ENCODE peak calls at places on chromosomes 1 and 21, in seven cellular contexts. Q is MV-4-11; Y is AG04449; X is activated CD4-positive, alpha-beta T cell treated with anti-CD3 and anti-CD28 coated beads, Interleukin-2, amount 50 U/mL, for 4 hours; P is fibroblast of the conjunctiva; V is stimulated activated CD4-positive, alpha-beta T cell treated with anti-CD3 and anti-CD28 coated beads, TNF-alpha, amount 100 ng/mL, for 1 hour; H is GM12878. J is an unnamed sample.

GRCh38 chr1:179105393-179105792 is 23.5 kb downstream of the TOR3A start:
- DNase-seq in Q (no peak), Y (no peak), X (no peak), P (no peak), V (no peak), H (no peak), J (no peak)

GRCh38 chr1:205102404-205102803 is 18.1 kb upstream of the TMEM81 start:
- DNase-seq in Q (no peak), Y (no peak), X (no peak), P (no peak), V (no peak), H (no peak), J (no peak)

GRCh38 chr1:45322486-45323040 is 4.1 kb upstream of the HPDL start:
- DNase-seq in Q (no peak), Y (no peak), X (no peak), P (no peak), V (no peak), H (no peak), J (no peak)

GRCh38 chr1:3908886-3909517 is 8.9 kb upstream of the C1orf174 start:
- DNase-seq in Q (no peak), Y (no peak), X (no peak), P (no peak), V (no peak), H (no peak), J (no peak)

GRCh38 chr1:15736035-15736665 is at the start of gene SLC25A34:
- DNase-seq in Q (no peak), Y (no peak), X (no peak), P (no peak), V (no peak), H (no peak), J (no peak)

GRCh38 chr1:54837002-54837853 is 36.1 kb upstream of the TTC22 start:
- DNase-seq in Q (no peak), Y (no peak), X (no peak), P (no peak), V (no peak), H (no peak), J (no peak)

GRCh38 chr1:1264868-1265272 is 8.8 kb downstream of the UBE2J2 start:
- DNase-seq in Q (no peak), Y (peak), X (no peak), P (peak), V (no peak), H (no peak), J (no peak)

GRCh38 chr1:220243947-220244346 is 28.3 kb downstream of the RAB3GAP2 start:
- DNase-seq in Q (peak), Y (no peak), X (no peak), P (no peak), V (no peak), H (no peak), J (no peak)

GRCh38 chr21:35943752-35944151 is 116.6 kb downstream of the SETD4 start:
- DNase-seq in Q (no peak), Y (no peak), X (no peak), P (no peak), V (no peak), H (no peak), J (no peak)

GRCh38 chr1:246602194-246602593 is 35.9 kb downstream of the CNST start:
- DNase-seq in Q (peak), Y (no peak), X (no peak), P (no peak), V (no peak), H (no peak), J (no peak)

GRCh38 chr1:99662581-99663208 is 16.8 kb downstream of the PALMD start:
- DNase-seq in Q (no peak), Y (peak), X (no peak), P (peak), V (no peak), H (no peak), J (no peak)

GRCh38 chr1:77797991-77798390 is 18.5 kb downstream of the MIGA1 start:
- DNase-seq in Q (no peak), Y (no peak), X (no peak), P (no peak), V (no peak), H (no peak), J (no peak)

GRCh38 chr1:2783069-2783434 is 18.4 kb downstream of the TTC34 start:
- DNase-seq in Q (no peak), Y (no peak), X (no peak), P (no peak), V (no peak), H (no peak), J (no peak)

GRCh38 chr1:24586970-24587820 is 31.3 kb downstream of the NCMAP start:
- DNase-seq in Q (peak), Y (peak), X (peak), P (peak), V (peak), H (no peak), J (peak)

GRCh38 chr1:42942444-42942843 is 16.2 kb downstream of the SLC2A1 start:
- DNase-seq in Q (peak), Y (no peak), X (no peak), P (no peak), V (no peak), H (no peak), J (no peak)

GRCh38 chr1:184892116-184892515 is 82.2 kb downstream of the NIBAN1 start:
- DNase-seq in Q (no peak), Y (no peak), X (no peak), P (no peak), V (no peak), H (no peak), J (no peak)

GRCh38 chr21:43864313-43864805 is 664 bp upstream of the AGPAT3 start:
- DNase-seq in Q (no peak), Y (no peak), X (peak), P (no peak), V (no peak), H (no peak), J (no peak)

GRCh38 chr1:84247425-84248220 is 53.9 kb upstream of the SAMD13 start:
- DNase-seq in Q (no peak), Y (peak), X (no peak), P (peak), V (no peak), H (no peak), J (no peak)

GRCh38 chr1:202281316-202282016 is 60.3 kb downstream of the UBE2T start:
- DNase-seq in Q (no peak), Y (peak), X (no peak), P (no peak), V (no peak), H (no peak), J (no peak)

GRCh38 chr1:236844499-236845271 is 49.6 kb downstream of the MTR start:
- DNase-seq in Q (no peak), Y (peak), X (no peak), P (no peak), V (no peak), H (no peak), J (no peak)

GRCh38 chr1:222817529-222817928 is 2.7 kb downstream of the DISP1 start:
- DNase-seq in Q (peak), Y (peak), X (no peak), P (peak), V (no peak), H (no peak), J (no peak)

GRCh38 chr1:11059166-11059989 is 440 bp downstream of the SRM start:
- DNase-seq in Q (no peak), Y (no peak), X (no peak), P (no peak), V (no peak), H (no peak), J (no peak)

J was measured in stimulated activated CD8-positive, alpha-beta memory T cell treated with anti-CD3 and anti-CD28 coated beads, Interleukin-15, amount 100 ng/mL, for 1 hour.